ENCODE peak calls at places on chromosomes 2 and 18, in nine cellular contexts. H is GM23248, A is A549, C is endothelial cell, M is omental fat pad, J is Daoy, B is amygdala, O is head of caudate nucleus, R is MCF 10A. K is an unnamed sample.

GRCh38 chr18:54806526-54806925 is 21.8 kb upstream of the RAB27B start:
- DNase-seq in H (peak; percentile 34), A (no peak), C (no peak), M (no peak), J (no peak), B (no peak), O (no peak), R (no peak), K (no peak)

GRCh38 chr2:113894156-113894743 is 4.4 kb downstream of the ACTR3 start:
- DNase-seq in H (peak; percentile 96), A (peak; percentile 78), C (no peak), M (no peak), J (peak; percentile 38), B (no peak), O (no peak), R (peak; percentile 89), K (no peak)

GRCh38 chr2:7984693-7985353 is 697.0 kb upstream of the ID2 start:
- DNase-seq in H (no peak), A (no peak), C (no peak), M (no peak), J (no peak), B (no peak), O (no peak), R (no peak), K (no peak)

GRCh38 chr2:201006704-201007103 is 43.2 kb upstream of the ORC2 start:
- DNase-seq in H (no peak), A (no peak), C (no peak), M (no peak), J (no peak), B (no peak), O (no peak), R (no peak), K (no peak)

GRCh38 chr2:224222320-224222719 is 179.6 kb downstream of the FAM124B start:
- DNase-seq in H (peak; percentile 59), A (peak; percentile 35), C (no peak), M (no peak), J (peak; percentile 23), B (no peak), O (no peak), R (peak; percentile 31), K (no peak)

GRCh38 chr2:240435955-240436625 is 627 bp downstream of the GPC1 start:
- DNase-seq in H (peak; percentile 61), A (no peak), C (no peak), M (no peak), J (peak; percentile 29), B (no peak), O (no peak), R (peak; percentile 21), K (peak; percentile 86)

GRCh38 chr2:65539633-65540032 is 107.2 kb upstream of the SPRED2 start:
- DNase-seq in H (no peak), A (no peak), C (no peak), M (no peak), J (no peak), B (no peak), O (no peak), R (peak; percentile 54), K (no peak)

GRCh38 chr2:79039944-79040343 is 14.4 kb downstream of the REG3G start:
- DNase-seq in H (no peak), A (no peak), C (no peak), M (no peak), J (no peak), B (no peak), O (no peak), R (no peak), K (no peak)

GRCh38 chr2:36438454-36438977 is 82.9 kb downstream of the CRIM1 start:
- DNase-seq in H (peak; percentile 97), A (peak; percentile 73), C (no peak), M (no peak), J (peak; percentile 94), B (no peak), O (no peak), R (peak; percentile 76), K (no peak)

GRCh38 chr18:24989760-24990547 is 362.0 kb downstream of the ZNF521 start:
- DNase-seq in H (no peak), A (no peak), C (no peak), M (no peak), J (no peak), B (no peak), O (no peak), R (no peak), K (no peak)

GRCh38 chr2:11976090-11976489 is 229.7 kb downstream of the LPIN1 start:
- DNase-seq in H (no peak), A (no peak), C (no peak), M (no peak), J (no peak), B (no peak), O (no peak), R (peak; percentile 48), K (no peak)

GRCh38 chr2:43853141-43854081 is 14.6 kb downstream of the ABCG8 start:
- DNase-seq in H (no peak), A (no peak), C (no peak), M (no peak), J (no peak), B (no peak), O (no peak), R (no peak), K (peak; percentile 75)

K was measured in lower leg skin.